ENCODE peak calls at places on chromosome 7, in five cellular contexts. N is heart right ventricle, G is skeletal muscle cell, Y is Panc1, R is ovary. M is an unnamed sample.

GRCh38 chr7:137992042-137992737 is 9.7 kb downstream of the CREB3L2 start:
- DNase-seq in Y (no peak), G (no peak), R (no peak), N (peak; percentile 41), M (peak; percentile 79)

GRCh38 chr7:39098506-39098905 is 120.8 kb downstream of the POU6F2 start:
- DNase-seq in G (no peak), R (no peak), N (no peak), Y (no peak), M (no peak)

GRCh38 chr7:91852263-91852741 is 28.2 kb downstream of the MTERF1 start:
- DNase-seq in R (no peak), N (no peak), G (no peak), Y (no peak), M (no peak)

GRCh38 chr7:95395755-95396135 is 430 bp downstream of the PON3 start:
- DNase-seq in R (no peak), N (no peak), Y (peak; percentile 25), G (no peak), M (no peak)

GRCh38 chr7:151735186-151735853 is 141.6 kb downstream of the PRKAG2 start:
- DNase-seq in Y (no peak), G (no peak), N (no peak), R (no peak), M (no peak)

GRCh38 chr7:94434031-94434430 is 39.3 kb downstream of the COL1A2 start:
- DNase-seq in N (no peak), Y (no peak), G (no peak), R (no peak), M (no peak)

GRCh38 chr7:15280078-15280734 is 281.6 kb downstream of the AGMO start:
- DNase-seq in N (no peak), G (peak; percentile 7), R (no peak), Y (no peak), M (no peak)

GRCh38 chr7:41711283-41712064 is 8.6 kb upstream of the INHBA start:
- DNase-seq in N (no peak), R (no peak), G (no peak), Y (no peak), M (no peak)

GRCh38 chr7:18515067-18515466 is 19.5 kb downstream of the HDAC9 start:
- DNase-seq in R (no peak), Y (no peak), G (no peak), N (no peak), M (no peak)

GRCh38 chr7:128100225-128100948 is 69.2 kb upstream of the LRRC4 start:
- DNase-seq in N (no peak), G (no peak), R (no peak), Y (no peak), M (no peak)

GRCh38 chr7:107123392-107123791 is 45.4 kb upstream of the HBP1 start:
- DNase-seq in N (no peak), Y (no peak), R (no peak), G (no peak), M (no peak)

GRCh38 chr7:137656227-137656849 is 190.4 kb downstream of the DGKI start:
- DNase-seq in Y (no peak), R (peak; percentile 71), N (peak; percentile 79), G (peak; percentile 37), M (peak; percentile 24)

GRCh38 chr7:100156331-100157068 is 2.0 kb downstream of the TRAPPC14 start:
- DNase-seq in G (no peak), N (no peak), R (no peak), Y (no peak), M (no peak)

GRCh38 chr7:99184468-99185225 is 23.3 kb downstream of the KPNA7 start:
- DNase-seq in R (no peak), N (no peak), G (no peak), Y (no peak), M (no peak)

GRCh38 chr7:25951414-25952276 is 200.4 kb upstream of the NFE2L3 start:
- DNase-seq in Y (no peak), N (no peak), G (no peak), R (peak; percentile 37), M (no peak)

GRCh38 chr7:70032673-70033072 is 434.4 kb downstream of the AUTS2 start:
- DNase-seq in Y (no peak), N (no peak), R (no peak), G (no peak), M (no peak)

GRCh38 chr7:3649250-3649649 is 348.2 kb downstream of the SDK1 start:
- DNase-seq in G (no peak), N (no peak), Y (no peak), R (no peak), M (no peak)

GRCh38 chr7:22329816-22330524 is 27.0 kb downstream of the RAPGEF5 start:
- DNase-seq in G (no peak), N (no peak), Y (no peak), R (no peak), M (no peak)

GRCh38 chr7:25260862-25261454 is 32.7 kb upstream of the NPVF start:
- DNase-seq in G (peak; percentile 33), N (no peak), R (no peak), Y (no peak), M (no peak)

GRCh38 chr7:138538518-138538917 is 78.5 kb downstream of the TRIM24 start:
- DNase-seq in R (no peak), N (no peak), G (peak; percentile 1), Y (no peak), M (no peak)

GRCh38 chr7:2637505-2638223 is 5.9 kb downstream of the TTYH3 start:
- DNase-seq in R (no peak), Y (no peak), N (peak; percentile 70), G (no peak), M (no peak)

GRCh38 chr7:145106001-145106400 is 270.1 kb upstream of the TPK1 start:
- DNase-seq in R (no peak), G (peak; percentile 3), N (no peak), Y (no peak), M (no peak)

GRCh38 chr7:148940702-148941597 is 56.9 kb upstream of the EZH2 start:
- DNase-seq in N (peak; percentile 73), G (peak; percentile 73), Y (peak; percentile 93), R (peak; percentile 81), M (peak; percentile 68)

GRCh38 chr7:27910341-27910740 is 170.4 kb downstream of the TAX1BP1 start:
- DNase-seq in Y (no peak), R (no peak), N (no peak), G (no peak), M (no peak)

GRCh38 chr7:18590259-18590658 is 94.7 kb downstream of the HDAC9 start:
- DNase-seq in R (no peak), G (no peak), N (no peak), Y (no peak), M (no peak)

GRCh38 chr7:96126382-96126781 is 195.5 kb downstream of the SLC25A13 start:
- DNase-seq in Y (no peak), G (no peak), N (no peak), R (no peak), M (no peak)

GRCh38 chr7:22801907-22802306 is 20.7 kb downstream of the TOMM7 start:
- DNase-seq in G (no peak), N (no peak), R (no peak), Y (no peak), M (no peak)

GRCh38 chr7:79786187-79786586 is 332.7 kb upstream of the MAGI2 start:
- DNase-seq in R (no peak), G (no peak), N (no peak), Y (no peak), M (no peak)

M was measured in brain pericyte.